ENCODE peak calls at places on chromosome 17, in seven cellular contexts. F is left lung, S is SK-N-SH, M is thoracic aorta, K is fibroblast of lung, O is uterus, R is vagina. A is an unnamed sample.

GRCh38 chr17:58756246-58757161 is 850 bp downstream of the PPM1E start:
- DNase-seq in M (no peak), F (no peak), O (no peak), R (no peak), S (peak; percentile 83), K (peak; percentile 8), A (no peak)

GRCh38 chr17:11553135-11553534 is 45.1 kb upstream of the DNAH9 start:
- DNase-seq in K (no peak), R (no peak), M (no peak), F (no peak), S (no peak), O (no peak), A (no peak)

GRCh38 chr17:49557204-49558024 is 18.3 kb upstream of the NXPH3 start:
- DNase-seq in O (no peak), R (no peak), F (no peak), S (peak; percentile 81), K (peak; percentile 31), M (no peak), A (no peak)

GRCh38 chr17:81537856-81538555 is 9.8 kb downstream of the FSCN2 start:
- DNase-seq in K (no peak), R (no peak), S (no peak), O (no peak), F (no peak), M (no peak), A (no peak)

GRCh38 chr17:8651013-8651412 is 20.5 kb upstream of the MYH10 start:
- DNase-seq in O (no peak), S (no peak), R (no peak), M (no peak), K (no peak), F (no peak), A (no peak)

GRCh38 chr17:40517286-40517662 is 15.9 kb upstream of the TNS4 start:
- DNase-seq in M (no peak), O (no peak), K (no peak), S (no peak), F (no peak), R (no peak), A (no peak)

GRCh38 chr17:69287168-69287567 is 39.8 kb downstream of the ABCA5 start:
- DNase-seq in O (no peak), M (no peak), R (no peak), F (no peak), S (no peak), K (peak; percentile 24), A (no peak)

GRCh38 chr17:42744283-42744805 is 496 bp downstream of the EZH1 start:
- DNase-seq in S (no peak), K (peak; percentile 32), O (peak; percentile 78), M (peak; percentile 28), R (no peak), F (peak; percentile 81), A (peak; percentile 62)

GRCh38 chr17:79757140-79757745 is 20.7 kb upstream of the CBX2 start:
- DNase-seq in M (no peak), F (no peak), K (no peak), S (no peak), R (no peak), O (no peak), A (no peak)

GRCh38 chr17:45833826-45834439 is 10.7 kb upstream of the SPPL2C start:
- DNase-seq in O (no peak), F (no peak), S (no peak), M (no peak), R (no peak), K (no peak), A (no peak)

GRCh38 chr17:1796800-1797199 is 32.9 kb downstream of the SMYD4 start:
- DNase-seq in F (no peak), S (no peak), M (no peak), R (no peak), K (no peak), O (no peak), A (no peak)

GRCh38 chr17:34570491-34570890 is 8.9 kb upstream of the TMEM132E start:
- DNase-seq in K (no peak), S (no peak), M (no peak), R (no peak), F (no peak), O (no peak), A (no peak)

GRCh38 chr17:34568953-34569352 is 10.4 kb upstream of the TMEM132E start:
- DNase-seq in F (no peak), S (no peak), O (no peak), K (no peak), R (no peak), M (no peak), A (no peak)

GRCh38 chr17:34571428-34572130 is 7.8 kb upstream of the TMEM132E start:
- DNase-seq in K (no peak), M (no peak), S (peak; percentile 39), O (no peak), R (no peak), F (no peak), A (no peak)

GRCh38 chr17:34567665-34568064 is 11.7 kb upstream of the TMEM132E start:
- DNase-seq in F (no peak), S (no peak), M (no peak), K (no peak), R (no peak), O (no peak), A (peak; percentile 57)

DNA sequence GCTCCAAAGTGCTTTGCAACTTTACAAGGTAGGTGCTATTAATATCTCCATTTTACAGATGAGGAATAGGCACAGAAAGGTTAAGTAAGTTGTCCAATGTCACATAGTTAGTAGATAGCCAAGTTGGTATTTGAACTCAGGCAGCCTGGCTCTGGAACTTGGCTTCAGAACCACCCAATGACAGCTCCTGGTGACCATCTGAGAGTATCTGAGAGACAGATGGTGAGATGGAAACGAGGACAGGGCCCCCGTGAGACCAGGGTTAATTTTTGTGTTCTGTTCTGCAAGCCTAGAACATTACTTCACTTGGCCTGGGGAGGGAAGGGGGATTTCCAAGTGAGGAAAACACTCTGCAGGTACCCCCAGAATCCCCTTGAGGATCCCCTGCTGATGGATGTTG is 9.8 kb upstream of the TMEM132E start:
- DNase-seq in S (no peak), R (no peak), F (no peak), M (no peak), K (no peak), O (no peak), A (no peak)
- H3K27me3 ChIP-seq in S (no peaks in the 10 kb centered on the region), R (no peaks in the 10 kb centered on the region), F (peaks cover 85% of the 10 kb centered on the region), M (no peaks in the 10 kb centered on the region), K (no peaks in the 10 kb centered on the region), O (no peaks in the 10 kb centered on the region), A (peaks cover 14% of the 10 kb centered on the region)

GRCh38 chr17:57468932-57469775 is 212.8 kb downstream of the MSI2 start:
- DNase-seq in O (no peak), R (no peak), K (no peak), F (no peak), S (no peak), M (no peak), A (no peak)
- H3K4me1 ChIP-seq in O (peaks cover 8% of the 10 kb centered on the region), R (peaks cover 13% of the 10 kb centered on the region), K (no peaks in the 10 kb centered on the region), F (peaks cover 10% of the 10 kb centered on the region), S (peaks cover 62% of the 10 kb centered on the region), M (peaks cover 31% of the 10 kb centered on the region), A (peaks cover 6% of the 10 kb centered on the region)

DNA sequence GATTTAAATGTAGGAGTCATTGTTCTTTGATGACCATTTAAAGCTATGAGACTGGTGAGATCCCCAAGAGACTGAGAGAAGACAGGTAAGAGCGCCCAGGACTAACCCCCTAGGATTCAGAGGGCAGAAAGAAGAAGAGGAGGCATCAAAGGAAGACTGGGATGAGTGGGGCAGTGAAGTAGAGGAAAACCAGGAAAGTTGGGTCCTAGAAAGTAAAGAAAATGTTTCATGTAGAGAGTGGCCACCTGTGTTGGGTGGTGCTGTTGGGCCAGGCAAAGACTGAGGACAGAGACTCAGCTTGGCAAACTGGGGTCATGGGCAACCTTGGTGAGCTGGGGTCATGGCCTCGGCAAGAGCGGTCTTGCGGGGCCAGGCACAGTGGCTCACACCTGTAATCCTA is 1.3 kb upstream of the HAP1 start:
- DNase-seq in F (no peak), S (no peak), O (no peak), K (no peak), R (no peak), M (no peak), A (no peak)
- H3K27me3 ChIP-seq in F (peaks cover 72% of the 10 kb centered on the region), S (peaks cover 64% of the 10 kb centered on the region), O (peaks cover 12% of the 10 kb centered on the region), K (peaks cover 53% of the 10 kb centered on the region), R (no peaks in the 10 kb centered on the region), M (peaks cover 10% of the 10 kb centered on the region), A (peaks cover 31% of the 10 kb centered on the region)

GRCh38 chr17:76542566-76542971 is 2.7 kb downstream of the PRCD start:
- DNase-seq in O (no peak), S (no peak), F (no peak), R (no peak), M (no peak), K (no peak), A (no peak)

GRCh38 chr17:76542984-76543383 is 3.1 kb downstream of the PRCD start:
- DNase-seq in R (no peak), F (no peak), S (peak; percentile 58), O (no peak), M (no peak), K (no peak), A (no peak)

GRCh38 chr17:76544916-76545365 is 5.1 kb downstream of the PRCD start:
- DNase-seq in M (no peak), K (no peak), F (no peak), S (no peak), O (no peak), R (no peak), A (no peak)

GRCh38 chr17:76544123-76544915 is 4.5 kb downstream of the PRCD start:
- DNase-seq in O (no peak), K (no peak), M (no peak), R (no peak), F (no peak), S (peak; percentile 90), A (peak; percentile 76)

DNA sequence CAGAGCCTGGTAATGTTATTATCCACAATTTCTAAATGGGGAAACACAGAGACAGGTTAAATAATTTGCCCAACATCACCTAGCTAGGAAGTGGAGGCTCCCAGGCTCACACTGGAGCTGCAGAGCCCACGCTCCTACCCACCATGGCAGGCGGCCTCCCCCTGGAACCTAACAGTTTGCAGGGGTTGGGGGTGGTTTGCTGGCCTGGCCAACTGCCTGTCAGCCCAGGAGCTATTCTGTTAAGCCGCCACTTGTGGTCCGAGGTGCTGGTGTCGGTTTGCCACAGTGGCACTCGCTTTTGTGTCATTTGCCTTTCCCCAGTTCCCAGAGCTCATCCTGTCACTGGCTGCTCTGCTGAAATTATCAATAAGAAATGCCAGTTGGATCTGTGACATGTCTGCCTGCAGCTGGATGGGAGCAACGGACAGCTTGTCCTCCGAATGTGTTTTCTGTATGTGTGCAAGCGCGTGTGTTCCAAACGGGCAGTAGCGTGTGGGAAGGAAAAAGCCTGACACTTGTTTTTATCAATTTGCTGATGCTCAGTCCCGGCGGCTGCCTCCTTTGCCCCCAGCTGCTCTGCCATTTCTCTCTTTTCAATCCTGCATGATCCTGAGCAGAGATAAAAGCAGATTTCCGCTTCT is 3.8 kb downstream of the PRCD start:
- DNase-seq in O (no peak), K (no peak), M (no peak), R (no peak), F (no peak), S (peak; percentile 64), A (no peak)
- H3K4me1 ChIP-seq in O (peaks cover 3% of the 10 kb centered on the region), K (peaks cover 36% of the 10 kb centered on the region), M (peaks cover 11% of the 10 kb centered on the region), R (peaks cover 63% of the 10 kb centered on the region), F (peaks cover 77% of the 10 kb centered on the region), S (peaks cover 85% of the 10 kb centered on the region), A (peaks cover 30% of the 10 kb centered on the region)

DNA sequence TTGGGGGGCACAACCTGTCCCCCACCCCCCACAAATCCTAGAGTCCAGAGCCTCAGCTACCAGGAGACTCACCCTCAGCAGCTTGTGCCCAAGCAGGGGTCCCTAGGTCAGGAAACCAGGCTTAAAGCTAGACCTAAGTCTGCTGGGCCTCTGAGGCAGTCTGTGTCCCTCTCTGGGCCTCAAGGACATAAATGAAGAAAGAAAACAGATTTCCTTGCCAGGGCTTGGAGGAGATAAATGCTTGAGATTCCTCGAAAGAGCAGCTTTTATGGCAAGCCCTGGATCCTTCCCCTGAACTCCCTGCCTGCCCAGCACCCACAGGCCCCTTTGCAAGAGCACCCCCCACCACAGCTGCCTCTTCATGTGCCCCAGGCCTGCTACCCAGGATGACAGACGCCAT is 3.3 kb downstream of the SRCIN1 start:
- DNase-seq in S (no peak), O (no peak), F (no peak), K (no peak), M (no peak), R (no peak), A (no peak)
- H3K27me3 ChIP-seq in S (no peaks in the 10 kb centered on the region), O (no peaks in the 10 kb centered on the region), F (peaks cover 97% of the 10 kb centered on the region), K (peaks cover 29% of the 10 kb centered on the region), M (peaks cover 5% of the 10 kb centered on the region), R (peaks cover 5% of the 10 kb centered on the region), A (peaks cover 16% of the 10 kb centered on the region)